ENCODE peak calls at places on chromosomes 12 and 14, in six cellular contexts. One of them, this sample, is unnamed.

GRCh38 chr12:21276826-21277225 is 57.9 kb downstream of the SLCO1A2 start:
- DNase-seq in mesendoderm: no peak
- DNase-seq in H9: no peak
- DNase-seq in H1: no peak
- DNase-seq in mesenchymal stem cell: no peak
- DNase-seq in IMR-90: no peak
- DNase-seq in this sample: no peak

GRCh38 chr12:14240873-14241220 is 124.6 kb upstream of the ATF7IP start:
- DNase-seq in mesendoderm: peak; percentile 31
- DNase-seq in H9: no peak
- DNase-seq in H1: no peak
- DNase-seq in mesenchymal stem cell: no peak
- DNase-seq in IMR-90: no peak
- DNase-seq in this sample: no peak

GRCh38 chr12:25328082-25328712 is 77.5 kb upstream of the KRAS start:
- DNase-seq in mesendoderm: no peak
- DNase-seq in H9: no peak
- DNase-seq in H1: no peak
- DNase-seq in mesenchymal stem cell: peak; percentile 60
- DNase-seq in IMR-90: peak; percentile 66
- DNase-seq in this sample: no peak

GRCh38 chr12:120314220-120314619 is 12.1 kb downstream of the SIRT4 start:
- DNase-seq in mesendoderm: peak; percentile 59
- DNase-seq in H9: peak; percentile 80
- DNase-seq in H1: peak; percentile 66
- DNase-seq in mesenchymal stem cell: no peak
- DNase-seq in IMR-90: no peak
- DNase-seq in this sample: peak; percentile 39

GRCh38 chr14:95467657-95468056 is 48.8 kb downstream of the SYNE3 start:
- DNase-seq in mesendoderm: no peak
- DNase-seq in H9: no peak
- DNase-seq in H1: no peak
- DNase-seq in mesenchymal stem cell: no peak
- DNase-seq in IMR-90: no peak
- DNase-seq in this sample: no peak

GRCh38 chr14:59309291-59309900 is 120.9 kb downstream of the DAAM1 start:
- DNase-seq in mesendoderm: no peak
- DNase-seq in H9: no peak
- DNase-seq in H1: no peak
- DNase-seq in mesenchymal stem cell: no peak
- DNase-seq in IMR-90: no peak
- DNase-seq in this sample: no peak

GRCh38 chr12:101616027-101616494 is 21.3 kb downstream of the MYBPC1 start:
- DNase-seq in mesendoderm: no peak
- DNase-seq in H9: no peak
- DNase-seq in H1: no peak
- DNase-seq in mesenchymal stem cell: no peak
- DNase-seq in IMR-90: no peak
- DNase-seq in this sample: peak; percentile 46

GRCh38 chr12:58268080-58268479 is 326.7 kb downstream of the ATP23 start:
- DNase-seq in mesendoderm: no peak
- DNase-seq in H9: no peak
- DNase-seq in H1: no peak
- DNase-seq in mesenchymal stem cell: no peak
- DNase-seq in IMR-90: peak; percentile 18
- DNase-seq in this sample: no peak

GRCh38 chr12:49706351-49707126 is 666 bp downstream of the FMNL3 start:
- DNase-seq in mesendoderm: peak; percentile 72
- DNase-seq in H9: peak; percentile 62
- DNase-seq in H1: peak; percentile 70
- DNase-seq in mesenchymal stem cell: peak; percentile 66
- DNase-seq in IMR-90: peak; percentile 47
- DNase-seq in this sample: peak; percentile 18

GRCh38 chr14:20302042-20302761 is 3.5 kb downstream of the TTC5 start:
- DNase-seq in mesendoderm: peak; percentile 52
- DNase-seq in H9: no peak
- DNase-seq in H1: no peak
- DNase-seq in mesenchymal stem cell: peak; percentile 50
- DNase-seq in IMR-90: peak; percentile 61
- DNase-seq in this sample: no peak

GRCh38 chr14:95935228-95935822 is 58.7 kb downstream of the TUNAR start:
- DNase-seq in mesendoderm: peak; percentile 61
- DNase-seq in H9: peak; percentile 45
- DNase-seq in H1: no peak
- DNase-seq in mesenchymal stem cell: peak; percentile 4
- DNase-seq in IMR-90: peak; percentile 41
- DNase-seq in this sample: peak; percentile 7

GRCh38 chr12:50506753-50507473 is 2.1 kb downstream of the DIP2B start:
- DNase-seq in mesendoderm: no peak
- DNase-seq in H9: no peak
- DNase-seq in H1: no peak
- DNase-seq in mesenchymal stem cell: peak; percentile 32
- DNase-seq in IMR-90: no peak
- DNase-seq in this sample: no peak

GRCh38 chr14:24690492-24690891 is 56.5 kb upstream of the GZMB start:
- DNase-seq in mesendoderm: peak; percentile 78
- DNase-seq in H9: peak; percentile 77
- DNase-seq in H1: peak; percentile 61
- DNase-seq in mesenchymal stem cell: no peak
- DNase-seq in IMR-90: no peak
- DNase-seq in this sample: no peak

GRCh38 chr12:105742567-105742874 is 396.2 kb downstream of the NUAK1 start:
- DNase-seq in mesendoderm: no peak
- DNase-seq in H9: no peak
- DNase-seq in H1: no peak
- DNase-seq in mesenchymal stem cell: no peak
- DNase-seq in IMR-90: no peak
- DNase-seq in this sample: no peak
- H3K27ac ChIP-seq in mesendoderm: no peak overlapping the region
- H3K27ac ChIP-seq in H9: no peak overlapping the region
- H3K27ac ChIP-seq in H1: no peak overlapping the region
- H3K27ac ChIP-seq in mesenchymal stem cell: no peak overlapping the region
- H3K27ac ChIP-seq in IMR-90: no peak overlapping the region
- H3K27ac ChIP-seq in this sample: no peak overlapping the region

GRCh38 chr14:99936738-99937474 is 128.3 kb upstream of the EVL start:
- DNase-seq in mesendoderm: peak; percentile 19
- DNase-seq in H9: no peak
- DNase-seq in H1: no peak
- DNase-seq in mesenchymal stem cell: no peak
- DNase-seq in IMR-90: no peak
- DNase-seq in this sample: no peak
- H3K23ac ChIP-seq in mesendoderm: no peak overlapping the region
- H3K23ac ChIP-seq in H9: no peak overlapping the region
- H3K23ac ChIP-seq in H1: no peak overlapping the region
- H3K23ac ChIP-seq in mesenchymal stem cell: no peak overlapping the region
- H3K23ac ChIP-seq in IMR-90: no peak overlapping the region
- H3K23ac ChIP-seq in this sample: no peak overlapping the region

GRCh38 chr14:92564361-92565039 is 50.9 kb downstream of the RIN3 start:
- DNase-seq in mesendoderm: no peak
- DNase-seq in H9: no peak
- DNase-seq in H1: no peak
- DNase-seq in mesenchymal stem cell: no peak
- DNase-seq in IMR-90: no peak
- DNase-seq in this sample: no peak
- H3K27ac ChIP-seq in mesendoderm: no peak overlapping the region
- H3K27ac ChIP-seq in H9: no peak overlapping the region
- H3K27ac ChIP-seq in H1: no peak overlapping the region
- H3K27ac ChIP-seq in mesenchymal stem cell: no peak overlapping the region
- H3K27ac ChIP-seq in IMR-90: no peak overlapping the region
- H3K27ac ChIP-seq in this sample: peak overlapping the region; percentile 84

DNA sequence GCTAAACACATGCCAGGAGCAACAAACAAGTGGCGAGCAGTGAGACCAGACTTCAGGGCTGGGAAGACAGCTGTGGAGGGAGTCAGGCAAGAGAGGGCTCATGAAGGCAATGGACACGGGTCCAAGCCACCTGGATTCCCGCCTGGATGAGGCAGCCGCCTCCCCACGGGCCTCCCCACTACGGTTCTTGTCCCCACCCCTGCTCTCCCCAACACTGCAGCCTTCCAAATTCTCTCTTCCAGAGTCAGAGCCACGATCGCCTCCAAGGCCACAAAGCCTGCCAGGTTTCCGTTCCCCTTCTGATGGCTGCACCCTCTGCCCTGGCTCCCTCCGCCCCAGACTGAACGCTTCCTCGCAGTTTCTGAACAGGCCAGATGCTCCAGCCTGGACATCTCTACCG is 36.1 kb upstream of the PIWIL1 start:
- DNase-seq in mesendoderm: no peak
- DNase-seq in H9: no peak
- DNase-seq in H1: no peak
- DNase-seq in mesenchymal stem cell: no peak
- DNase-seq in IMR-90: no peak
- DNase-seq in this sample: no peak
- H3K23ac ChIP-seq in mesendoderm: no peak overlapping the region
- H3K23ac ChIP-seq in H9: no peak overlapping the region
- H3K23ac ChIP-seq in H1: no peak overlapping the region
- H3K23ac ChIP-seq in mesenchymal stem cell: no peak overlapping the region
- H3K23ac ChIP-seq in IMR-90: no peak overlapping the region
- H3K23ac ChIP-seq in this sample: no peak overlapping the region

GRCh38 chr12:795305-795704 is 42.9 kb downstream of the WNK1 start:
- DNase-seq in mesendoderm: peak; percentile 24
- DNase-seq in H9: no peak
- DNase-seq in H1: no peak
- DNase-seq in mesenchymal stem cell: no peak
- DNase-seq in IMR-90: no peak
- DNase-seq in this sample: no peak
- H3K27ac ChIP-seq in mesendoderm: no peak overlapping the region
- H3K27ac ChIP-seq in H9: no peak overlapping the region
- H3K27ac ChIP-seq in H1: no peak overlapping the region
- H3K27ac ChIP-seq in mesenchymal stem cell: no peak overlapping the region
- H3K27ac ChIP-seq in IMR-90: no peak overlapping the region
- H3K27ac ChIP-seq in this sample: no peak overlapping the region

GRCh38 chr12:124636138-124636968 is 68.9 kb upstream of the NCOR2 start:
- DNase-seq in mesendoderm: peak; percentile 72
- DNase-seq in H9: no peak
- DNase-seq in H1: no peak
- DNase-seq in mesenchymal stem cell: peak; percentile 74
- DNase-seq in IMR-90: peak; percentile 46
- DNase-seq in this sample: peak; percentile 52
- H3K23ac ChIP-seq in mesendoderm: no peak overlapping the region
- H3K23ac ChIP-seq in H9: no peak overlapping the region
- H3K23ac ChIP-seq in H1: no peak overlapping the region
- H3K23ac ChIP-seq in mesenchymal stem cell: no peak overlapping the region
- H3K23ac ChIP-seq in IMR-90: no peak overlapping the region
- H3K23ac ChIP-seq in this sample: no peak overlapping the region

GRCh38 chr12:6466184-6466573 is 4.3 kb downstream of the VAMP1 start:
- DNase-seq in mesendoderm: no peak
- DNase-seq in H9: no peak
- DNase-seq in H1: no peak
- DNase-seq in mesenchymal stem cell: no peak
- DNase-seq in IMR-90: no peak
- DNase-seq in this sample: no peak
- H3K27ac ChIP-seq in mesendoderm: no peak overlapping the region
- H3K27ac ChIP-seq in H9: no peak overlapping the region
- H3K27ac ChIP-seq in H1: no peak overlapping the region
- H3K27ac ChIP-seq in mesenchymal stem cell: no peak overlapping the region
- H3K27ac ChIP-seq in IMR-90: no peak overlapping the region
- H3K27ac ChIP-seq in this sample: no peak overlapping the region

This sample was measured in trophoblast cell.